ENCODE peak calls at places on chromosomes 12 and 14, in eight cellular contexts. One of them, this sample, is unnamed. For H3K4me1 and H3K27me3, the result is how much of the 10 kb centered on the place peaks cover.

GRCh38 chr12:9787340-9787737 is 26.6 kb upstream of the CD69 start:
- DNase-seq in CD4-positive, alpha-beta memory T cell: no peak
- DNase-seq in right atrium auricular region: no peak
- DNase-seq in body of pancreas: no peak
- DNase-seq in PC-9: no peak
- DNase-seq in CD4-positive, CD25-positive, alpha-beta regulatory T cell: no peak
- DNase-seq in neuronal stem cell: no peak
- DNase-seq in psoas muscle: no peak
- DNase-seq in this sample: no peak

GRCh38 chr14:101599234-101599885 is 38.1 kb downstream of the DIO3 start:
- DNase-seq in right atrium auricular region: peak
- DNase-seq in CD4-positive, alpha-beta memory T cell: no peak
- DNase-seq in CD4-positive, CD25-positive, alpha-beta regulatory T cell: no peak
- DNase-seq in neuronal stem cell: no peak
- DNase-seq in psoas muscle: no peak
- DNase-seq in body of pancreas: no peak
- DNase-seq in PC-9: peak
- DNase-seq in this sample: no peak

GRCh38 chr14:21087294-21088091 is 11.0 kb downstream of the ZNF219 start:
- DNase-seq in CD4-positive, alpha-beta memory T cell: peak
- DNase-seq in psoas muscle: peak
- DNase-seq in body of pancreas: peak
- DNase-seq in right atrium auricular region: peak
- DNase-seq in CD4-positive, CD25-positive, alpha-beta regulatory T cell: peak
- DNase-seq in PC-9: no peak
- DNase-seq in neuronal stem cell: peak
- DNase-seq in this sample: peak

GRCh38 chr12:57165741-57166140 is 18.3 kb upstream of the LRP1-AS start:
- DNase-seq in body of pancreas: no peak
- DNase-seq in PC-9: peak
- DNase-seq in psoas muscle: no peak
- DNase-seq in neuronal stem cell: no peak
- DNase-seq in right atrium auricular region: no peak
- DNase-seq in CD4-positive, CD25-positive, alpha-beta regulatory T cell: no peak
- DNase-seq in CD4-positive, alpha-beta memory T cell: no peak
- DNase-seq in this sample: peak

GRCh38 chr12:116497051-116497529 is 62.1 kb upstream of the MAP1LC3B2 start:
- DNase-seq in body of pancreas: no peak
- DNase-seq in PC-9: no peak
- DNase-seq in psoas muscle: peak
- DNase-seq in CD4-positive, CD25-positive, alpha-beta regulatory T cell: no peak
- DNase-seq in neuronal stem cell: no peak
- DNase-seq in CD4-positive, alpha-beta memory T cell: no peak
- DNase-seq in right atrium auricular region: no peak
- DNase-seq in this sample: no peak

GRCh38 chr14:70886421-70887206 is 20.6 kb upstream of the PCNX1 start:
- DNase-seq in PC-9: no peak
- DNase-seq in psoas muscle: no peak
- DNase-seq in neuronal stem cell: no peak
- DNase-seq in right atrium auricular region: no peak
- DNase-seq in CD4-positive, CD25-positive, alpha-beta regulatory T cell: no peak
- DNase-seq in CD4-positive, alpha-beta memory T cell: peak
- DNase-seq in body of pancreas: no peak
- DNase-seq in this sample: no peak

GRCh38 chr12:48993787-48994186 is 5.4 kb downstream of the DDN start:
- DNase-seq in CD4-positive, CD25-positive, alpha-beta regulatory T cell: no peak
- DNase-seq in neuronal stem cell: no peak
- DNase-seq in psoas muscle: no peak
- DNase-seq in right atrium auricular region: no peak
- DNase-seq in body of pancreas: no peak
- DNase-seq in PC-9: no peak
- DNase-seq in CD4-positive, alpha-beta memory T cell: no peak
- DNase-seq in this sample: no peak

GRCh38 chr12:3256103-3256551 is 178.9 kb downstream of the TSPAN9 start:
- DNase-seq in CD4-positive, alpha-beta memory T cell: no peak
- DNase-seq in body of pancreas: no peak
- DNase-seq in psoas muscle: peak
- DNase-seq in PC-9: no peak
- DNase-seq in neuronal stem cell: no peak
- DNase-seq in right atrium auricular region: no peak
- DNase-seq in CD4-positive, CD25-positive, alpha-beta regulatory T cell: no peak
- DNase-seq in this sample: no peak

GRCh38 chr12:67741234-67741633 is 92.7 kb downstream of the DYRK2 start:
- DNase-seq in body of pancreas: no peak
- DNase-seq in psoas muscle: no peak
- DNase-seq in CD4-positive, CD25-positive, alpha-beta regulatory T cell: no peak
- DNase-seq in CD4-positive, alpha-beta memory T cell: no peak
- DNase-seq in neuronal stem cell: no peak
- DNase-seq in right atrium auricular region: no peak
- DNase-seq in PC-9: no peak
- DNase-seq in this sample: no peak

GRCh38 chr12:31591308-31591901 is 469 bp upstream of the DENND5B start:
- DNase-seq in CD4-positive, alpha-beta memory T cell: no peak
- DNase-seq in right atrium auricular region: peak
- DNase-seq in psoas muscle: no peak
- DNase-seq in body of pancreas: peak
- DNase-seq in CD4-positive, CD25-positive, alpha-beta regulatory T cell: no peak
- DNase-seq in neuronal stem cell: no peak
- DNase-seq in PC-9: no peak
- DNase-seq in this sample: peak

GRCh38 chr14:37901978-37902377 is 305.7 kb upstream of the SSTR1 start:
- DNase-seq in neuronal stem cell: no peak
- DNase-seq in CD4-positive, CD25-positive, alpha-beta regulatory T cell: no peak
- DNase-seq in body of pancreas: peak
- DNase-seq in CD4-positive, alpha-beta memory T cell: no peak
- DNase-seq in psoas muscle: peak
- DNase-seq in right atrium auricular region: no peak
- DNase-seq in PC-9: no peak
- DNase-seq in this sample: no peak

GRCh38 chr14:100267990-100268389 is 29.0 kb downstream of the YY1 start:
- DNase-seq in CD4-positive, CD25-positive, alpha-beta regulatory T cell: no peak
- DNase-seq in body of pancreas: no peak
- DNase-seq in PC-9: no peak
- DNase-seq in neuronal stem cell: no peak
- DNase-seq in CD4-positive, alpha-beta memory T cell: no peak
- DNase-seq in psoas muscle: no peak
- DNase-seq in right atrium auricular region: no peak
- DNase-seq in this sample: no peak

GRCh38 chr14:71320734-71321555 is 413.7 kb downstream of the PCNX1 start:
- DNase-seq in PC-9: peak
- DNase-seq in CD4-positive, CD25-positive, alpha-beta regulatory T cell: peak
- DNase-seq in right atrium auricular region: no peak
- DNase-seq in body of pancreas: peak
- DNase-seq in CD4-positive, alpha-beta memory T cell: peak
- DNase-seq in neuronal stem cell: peak
- DNase-seq in psoas muscle: peak
- DNase-seq in this sample: peak

GRCh38 chr14:92990456-92991430 is 67.8 kb downstream of the CHGA start:
- DNase-seq in PC-9: no peak
- DNase-seq in CD4-positive, alpha-beta memory T cell: no peak
- DNase-seq in body of pancreas: no peak
- DNase-seq in neuronal stem cell: peak
- DNase-seq in right atrium auricular region: no peak
- DNase-seq in CD4-positive, CD25-positive, alpha-beta regulatory T cell: no peak
- DNase-seq in psoas muscle: no peak
- DNase-seq in this sample: no peak

GRCh38 chr12:125079943-125080645 is 14.9 kb downstream of the AACS start:
- DNase-seq in body of pancreas: no peak
- DNase-seq in PC-9: peak
- DNase-seq in neuronal stem cell: no peak
- DNase-seq in psoas muscle: peak
- DNase-seq in CD4-positive, CD25-positive, alpha-beta regulatory T cell: no peak
- DNase-seq in CD4-positive, alpha-beta memory T cell: no peak
- DNase-seq in right atrium auricular region: peak
- DNase-seq in this sample: no peak

GRCh38 chr14:58118097-58118496 is 33.9 kb downstream of the ARMH4 start:
- DNase-seq in CD4-positive, alpha-beta memory T cell: no peak
- DNase-seq in right atrium auricular region: no peak
- DNase-seq in neuronal stem cell: no peak
- DNase-seq in psoas muscle: no peak
- DNase-seq in PC-9: no peak
- DNase-seq in body of pancreas: no peak
- DNase-seq in CD4-positive, CD25-positive, alpha-beta regulatory T cell: no peak
- DNase-seq in this sample: no peak

GRCh38 chr14:53055003-53055402 is 98.1 kb downstream of the DDHD1 start:
- DNase-seq in psoas muscle: no peak
- DNase-seq in CD4-positive, CD25-positive, alpha-beta regulatory T cell: no peak
- DNase-seq in PC-9: no peak
- DNase-seq in neuronal stem cell: peak
- DNase-seq in body of pancreas: no peak
- DNase-seq in CD4-positive, alpha-beta memory T cell: peak
- DNase-seq in right atrium auricular region: no peak
- DNase-seq in this sample: no peak

GRCh38 chr12:94172031-94172430 is 23.7 kb downstream of the PLXNC1 start:
- DNase-seq in psoas muscle: no peak
- DNase-seq in right atrium auricular region: no peak
- DNase-seq in PC-9: no peak
- DNase-seq in neuronal stem cell: no peak
- DNase-seq in CD4-positive, CD25-positive, alpha-beta regulatory T cell: no peak
- DNase-seq in body of pancreas: no peak
- DNase-seq in CD4-positive, alpha-beta memory T cell: no peak
- DNase-seq in this sample: no peak

GRCh38 chr12:111211910-111212757 is 156.8 kb downstream of the PHETA1 start:
- DNase-seq in PC-9: no peak
- DNase-seq in neuronal stem cell: peak
- DNase-seq in psoas muscle: no peak
- DNase-seq in body of pancreas: no peak
- DNase-seq in CD4-positive, CD25-positive, alpha-beta regulatory T cell: no peak
- DNase-seq in right atrium auricular region: no peak
- DNase-seq in CD4-positive, alpha-beta memory T cell: no peak
- DNase-seq in this sample: no peak

GRCh38 chr12:79388006-79388405 is 302.8 kb downstream of the PAWR start:
- DNase-seq in PC-9: no peak
- DNase-seq in neuronal stem cell: no peak
- DNase-seq in CD4-positive, CD25-positive, alpha-beta regulatory T cell: no peak
- DNase-seq in psoas muscle: no peak
- DNase-seq in right atrium auricular region: no peak
- DNase-seq in body of pancreas: no peak
- DNase-seq in CD4-positive, alpha-beta memory T cell: no peak
- DNase-seq in this sample: no peak

GRCh38 chr12:63400746-63401145 is 249.7 kb upstream of the AVPR1A start:
- DNase-seq in neuronal stem cell: no peak
- DNase-seq in CD4-positive, CD25-positive, alpha-beta regulatory T cell: no peak
- DNase-seq in psoas muscle: no peak
- DNase-seq in body of pancreas: no peak
- DNase-seq in right atrium auricular region: no peak
- DNase-seq in CD4-positive, alpha-beta memory T cell: no peak
- DNase-seq in PC-9: no peak
- DNase-seq in this sample: no peak

DNA sequence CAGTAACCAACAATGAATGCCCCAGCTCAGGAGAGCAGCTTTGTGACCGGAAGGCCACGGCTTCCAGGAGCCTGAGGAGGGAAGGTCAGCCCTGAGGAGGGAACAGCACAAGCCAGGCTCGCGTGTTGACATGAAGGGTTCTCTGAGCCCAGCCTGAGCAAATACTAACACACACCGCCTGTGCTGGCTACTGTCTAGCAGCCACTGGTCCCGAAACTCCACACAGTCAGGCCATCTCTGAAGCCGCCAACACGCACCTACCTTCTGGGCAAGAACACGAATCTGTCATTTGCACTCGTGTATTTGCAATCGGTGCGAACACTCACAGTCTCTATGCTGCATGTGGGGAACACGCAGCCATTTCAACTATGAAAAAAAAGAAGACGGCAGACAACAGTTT is 58.0 kb downstream of the RIMBP2 start:
- DNase-seq in neuronal stem cell: no peak
- DNase-seq in right atrium auricular region: no peak
- DNase-seq in CD4-positive, alpha-beta memory T cell: no peak
- DNase-seq in psoas muscle: no peak
- DNase-seq in PC-9: no peak
- DNase-seq in CD4-positive, CD25-positive, alpha-beta regulatory T cell: no peak
- DNase-seq in body of pancreas: no peak
- DNase-seq in this sample: no peak
- H3K4me1 ChIP-seq in neuronal stem cell: under half
- H3K4me1 ChIP-seq in right atrium auricular region: under half
- H3K4me1 ChIP-seq in CD4-positive, alpha-beta memory T cell: under half
- H3K4me1 ChIP-seq in psoas muscle: under half
- H3K4me1 ChIP-seq in PC-9: under half
- H3K4me1 ChIP-seq in CD4-positive, CD25-positive, alpha-beta regulatory T cell: under half
- H3K4me1 ChIP-seq in body of pancreas: under half
- H3K4me1 ChIP-seq in this sample: under half

GRCh38 chr12:6962285-6963015 is 8.0 kb downstream of the PHB2 start:
- DNase-seq in body of pancreas: peak
- DNase-seq in PC-9: peak
- DNase-seq in CD4-positive, alpha-beta memory T cell: no peak
- DNase-seq in right atrium auricular region: no peak
- DNase-seq in neuronal stem cell: no peak
- DNase-seq in CD4-positive, CD25-positive, alpha-beta regulatory T cell: no peak
- DNase-seq in psoas muscle: peak
- DNase-seq in this sample: no peak
- H3K27ac ChIP-seq in body of pancreas: peak
- H3K27ac ChIP-seq in PC-9: peak
- H3K27ac ChIP-seq in CD4-positive, alpha-beta memory T cell: peak
- H3K27ac ChIP-seq in right atrium auricular region: peak
- H3K27ac ChIP-seq in neuronal stem cell: peak
- H3K27ac ChIP-seq in CD4-positive, CD25-positive, alpha-beta regulatory T cell: peak
- H3K27ac ChIP-seq in psoas muscle: peak
- H3K27ac ChIP-seq in this sample: peak

GRCh38 chr14:104120281-104120741 is 18.1 kb upstream of the KIF26A start:
- DNase-seq in CD4-positive, CD25-positive, alpha-beta regulatory T cell: no peak
- DNase-seq in right atrium auricular region: no peak
- DNase-seq in PC-9: no peak
- DNase-seq in body of pancreas: no peak
- DNase-seq in neuronal stem cell: no peak
- DNase-seq in psoas muscle: no peak
- DNase-seq in CD4-positive, alpha-beta memory T cell: no peak
- DNase-seq in this sample: no peak

GRCh38 chr14:104121142-104121541 is 17.2 kb upstream of the KIF26A start:
- DNase-seq in psoas muscle: no peak
- DNase-seq in body of pancreas: no peak
- DNase-seq in neuronal stem cell: no peak
- DNase-seq in CD4-positive, CD25-positive, alpha-beta regulatory T cell: no peak
- DNase-seq in right atrium auricular region: no peak
- DNase-seq in PC-9: no peak
- DNase-seq in CD4-positive, alpha-beta memory T cell: no peak
- DNase-seq in this sample: no peak

GRCh38 chr14:104125011-104125410 is 13.4 kb upstream of the KIF26A start:
- DNase-seq in neuronal stem cell: no peak
- DNase-seq in CD4-positive, CD25-positive, alpha-beta regulatory T cell: no peak
- DNase-seq in psoas muscle: no peak
- DNase-seq in body of pancreas: no peak
- DNase-seq in CD4-positive, alpha-beta memory T cell: no peak
- DNase-seq in PC-9: no peak
- DNase-seq in right atrium auricular region: no peak
- DNase-seq in this sample: no peak

GRCh38 chr14:104126753-104127152 is 11.6 kb upstream of the KIF26A start:
- DNase-seq in CD4-positive, alpha-beta memory T cell: no peak
- DNase-seq in body of pancreas: no peak
- DNase-seq in neuronal stem cell: no peak
- DNase-seq in PC-9: no peak
- DNase-seq in psoas muscle: no peak
- DNase-seq in CD4-positive, CD25-positive, alpha-beta regulatory T cell: no peak
- DNase-seq in right atrium auricular region: no peak
- DNase-seq in this sample: no peak

GRCh38 chr14:104123879-104124278 is 14.5 kb upstream of the KIF26A start:
- DNase-seq in right atrium auricular region: no peak
- DNase-seq in CD4-positive, alpha-beta memory T cell: no peak
- DNase-seq in neuronal stem cell: no peak
- DNase-seq in CD4-positive, CD25-positive, alpha-beta regulatory T cell: no peak
- DNase-seq in psoas muscle: no peak
- DNase-seq in body of pancreas: no peak
- DNase-seq in PC-9: no peak
- DNase-seq in this sample: no peak
- H3K27me3 ChIP-seq in right atrium auricular region: under half
- H3K27me3 ChIP-seq in CD4-positive, alpha-beta memory T cell: under half
- H3K27me3 ChIP-seq in neuronal stem cell: under half
- H3K27me3 ChIP-seq in CD4-positive, CD25-positive, alpha-beta regulatory T cell: under half
- H3K27me3 ChIP-seq in psoas muscle: under half
- H3K27me3 ChIP-seq in body of pancreas: under half
- H3K27me3 ChIP-seq in PC-9: under half
- H3K27me3 ChIP-seq in this sample: under half

GRCh38 chr14:75450381-75451276 is 22.8 kb downstream of the JDP2 start:
- DNase-seq in CD4-positive, alpha-beta memory T cell: no peak
- DNase-seq in right atrium auricular region: no peak
- DNase-seq in neuronal stem cell: no peak
- DNase-seq in CD4-positive, CD25-positive, alpha-beta regulatory T cell: no peak
- DNase-seq in psoas muscle: peak
- DNase-seq in PC-9: peak
- DNase-seq in body of pancreas: peak
- DNase-seq in this sample: no peak
- H3K4me1 ChIP-seq in CD4-positive, alpha-beta memory T cell: under half
- H3K4me1 ChIP-seq in right atrium auricular region: under half
- H3K4me1 ChIP-seq in neuronal stem cell: half or more
- H3K4me1 ChIP-seq in CD4-positive, CD25-positive, alpha-beta regulatory T cell: under half
- H3K4me1 ChIP-seq in psoas muscle: half or more
- H3K4me1 ChIP-seq in PC-9: half or more
- H3K4me1 ChIP-seq in body of pancreas: half or more
- H3K4me1 ChIP-seq in this sample: under half

This sample was measured in SJSA1.